ENCODE peak calls at places on chromosomes 1 and 21, in eight cellular contexts. W, C, P, Q, M, J, L and D are unnamed samples.

GRCh38 chr1:14149431-14149830 is 449.1 kb upstream of the KAZN start:
- DNase-seq in W (peak; percentile 40), C (peak; percentile 29), P (no peak), Q (no peak), M (peak; percentile 35), J (peak; percentile 31), L (no peak), D (peak; percentile 32)

GRCh38 chr21:44988607-44989537 is 49.0 kb downstream of the SLX9 start:
- DNase-seq in W (no peak), C (no peak), P (no peak), Q (no peak), M (no peak), J (no peak), L (no peak), D (no peak)

GRCh38 chr21:15522148-15522547 is 207.6 kb upstream of the USP25 start:
- DNase-seq in W (no peak), C (no peak), P (no peak), Q (no peak), M (no peak), J (no peak), L (no peak), D (no peak)

GRCh38 chr1:156813750-156814570 is 2.7 kb downstream of the SH2D2A start:
- DNase-seq in W (peak; percentile 94), C (no peak), P (no peak), Q (peak; percentile 41), M (peak; percentile 86), J (peak; percentile 19), L (no peak), D (peak; percentile 73)

GRCh38 chr1:59100975-59101374 is 195.9 kb upstream of the FGGY start:
- DNase-seq in W (no peak), C (no peak), P (no peak), Q (no peak), M (no peak), J (no peak), L (no peak), D (no peak)

GRCh38 chr21:15138475-15138874 is 73.7 kb upstream of the NRIP1 start:
- DNase-seq in W (no peak), C (no peak), P (no peak), Q (peak; percentile 25), M (no peak), J (no peak), L (no peak), D (no peak)

GRCh38 chr1:201713093-201713810 is 115.7 kb upstream of the IPO9 start:
- DNase-seq in W (no peak), C (no peak), P (peak; percentile 93), Q (peak; percentile 21), M (no peak), J (peak; percentile 93), L (no peak), D (peak; percentile 96)

GRCh38 chr1:224245188-224245587 is 62.1 kb downstream of the DEGS1 start:
- DNase-seq in W (no peak), C (peak; percentile 49), P (no peak), Q (peak; percentile 77), M (no peak), J (no peak), L (peak; percentile 33), D (no peak)

GRCh38 chr21:45826733-45827692 is 154.6 kb upstream of the COL6A1 start:
- DNase-seq in W (no peak), C (no peak), P (no peak), Q (no peak), M (no peak), J (no peak), L (no peak), D (no peak)

GRCh38 chr1:111904478-111905218 is 84.8 kb downstream of the KCND3 start:
- DNase-seq in W (peak; percentile 42), C (peak; percentile 43), P (no peak), Q (no peak), M (no peak), J (no peak), L (no peak), D (no peak)

GRCh38 chr1:181044449-181044966 is 10.7 kb downstream of the MR1 start:
- DNase-seq in W (no peak), C (no peak), P (no peak), Q (peak; percentile 72), M (no peak), J (no peak), L (peak; percentile 60), D (peak; percentile 66)

GRCh38 chr1:220966874-220967631 is 87.8 kb downstream of the HLX start:
- DNase-seq in W (no peak), C (peak; percentile 64), P (no peak), Q (no peak), M (peak; percentile 89), J (no peak), L (no peak), D (no peak)

GRCh38 chr1:16031551-16031950 is 9.7 kb downstream of the CLCNKA start:
- DNase-seq in W (no peak), C (no peak), P (no peak), Q (no peak), M (no peak), J (no peak), L (no peak), D (no peak)

GRCh38 chr1:16028237-16029002 is 6.6 kb downstream of the CLCNKA start:
- DNase-seq in W (no peak), C (no peak), P (no peak), Q (no peak), M (no peak), J (no peak), L (no peak), D (no peak)

GRCh38 chr1:16032388-16033100 is 10.7 kb downstream of the CLCNKA start:
- DNase-seq in W (peak; percentile 99), C (peak; percentile 97), P (peak; percentile 65), Q (peak; percentile 63), M (peak; percentile 98), J (peak; percentile 85), L (no peak), D (peak; percentile 86)

GRCh38 chr1:16026723-16027484 is 5.1 kb downstream of the CLCNKA start:
- DNase-seq in W (peak; percentile 96), C (peak; percentile 73), P (no peak), Q (no peak), M (peak; percentile 88), J (no peak), L (no peak), D (no peak)

GRCh38 chr1:16029288-16029687 is 7.5 kb downstream of the CLCNKA start:
- DNase-seq in W (no peak), C (no peak), P (no peak), Q (no peak), M (no peak), J (no peak), L (no peak), D (no peak)
- TF ChIP-seq REST in W (no peak), C (no peak), P (no peak), Q (no peak), M (no peak), J (no peak), L (no peak), D (no peak)

GRCh38 chr1:11266268-11267074 is 4.1 kb upstream of the MTOR start:
- DNase-seq in W (no peak), C (no peak), P (no peak), Q (no peak), M (no peak), J (no peak), L (no peak), D (no peak)

DNA sequence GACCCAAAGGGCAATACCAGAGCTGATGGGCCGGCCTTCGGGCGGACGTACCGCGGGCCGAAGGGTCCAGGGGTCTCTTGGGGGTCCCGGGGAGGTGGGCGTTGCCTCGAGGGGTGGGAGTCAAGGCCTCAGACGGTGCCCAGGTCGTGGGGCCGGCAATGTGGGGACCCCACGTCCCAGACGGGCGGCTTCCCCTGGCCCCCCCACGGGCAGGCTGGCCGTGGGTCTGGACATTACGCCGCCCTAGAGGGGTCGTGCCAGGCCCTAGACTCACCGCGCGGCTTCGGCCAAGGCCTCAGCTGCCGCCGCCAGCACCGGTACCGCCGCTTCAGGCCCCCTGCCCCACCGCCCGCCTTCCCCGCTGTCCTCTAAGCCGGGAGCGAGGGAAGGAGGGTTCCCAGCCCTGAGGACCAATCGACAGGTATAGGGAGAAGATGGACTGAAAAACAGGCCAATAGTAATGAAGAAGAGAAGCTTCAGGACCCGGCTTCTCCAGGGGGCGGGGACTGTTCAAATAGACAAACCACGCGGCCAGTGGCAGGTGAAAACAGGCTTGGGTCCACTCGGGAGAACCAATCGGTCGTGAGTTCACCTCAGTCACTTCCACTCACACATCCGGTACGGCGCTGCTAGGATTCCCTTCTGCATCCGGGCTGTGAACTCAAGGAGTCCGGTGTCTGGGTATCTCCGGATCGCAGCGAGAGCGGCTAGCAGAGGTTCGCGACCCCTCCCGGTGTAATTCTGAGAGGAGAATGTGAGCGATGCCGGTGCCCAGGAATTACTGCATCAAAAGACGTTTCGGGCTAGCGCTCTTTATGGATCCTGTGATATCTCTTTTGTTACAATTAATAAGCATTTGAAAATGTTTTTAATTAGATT is at the start of gene MTOR:
- DNase-seq in W (peak; percentile 100), C (peak; percentile 98), P (peak; percentile 100), Q (peak; percentile 100), M (peak; percentile 100), J (peak; percentile 100), L (peak; percentile 99), D (peak; percentile 94)
- TF ChIP-seq CTCF in W (no peak), C (peak; percentile 42), P (no peak), Q (no peak), M (peak; percentile 45), J (peak; percentile 29), L (no peak), D (no peak)

DNA sequence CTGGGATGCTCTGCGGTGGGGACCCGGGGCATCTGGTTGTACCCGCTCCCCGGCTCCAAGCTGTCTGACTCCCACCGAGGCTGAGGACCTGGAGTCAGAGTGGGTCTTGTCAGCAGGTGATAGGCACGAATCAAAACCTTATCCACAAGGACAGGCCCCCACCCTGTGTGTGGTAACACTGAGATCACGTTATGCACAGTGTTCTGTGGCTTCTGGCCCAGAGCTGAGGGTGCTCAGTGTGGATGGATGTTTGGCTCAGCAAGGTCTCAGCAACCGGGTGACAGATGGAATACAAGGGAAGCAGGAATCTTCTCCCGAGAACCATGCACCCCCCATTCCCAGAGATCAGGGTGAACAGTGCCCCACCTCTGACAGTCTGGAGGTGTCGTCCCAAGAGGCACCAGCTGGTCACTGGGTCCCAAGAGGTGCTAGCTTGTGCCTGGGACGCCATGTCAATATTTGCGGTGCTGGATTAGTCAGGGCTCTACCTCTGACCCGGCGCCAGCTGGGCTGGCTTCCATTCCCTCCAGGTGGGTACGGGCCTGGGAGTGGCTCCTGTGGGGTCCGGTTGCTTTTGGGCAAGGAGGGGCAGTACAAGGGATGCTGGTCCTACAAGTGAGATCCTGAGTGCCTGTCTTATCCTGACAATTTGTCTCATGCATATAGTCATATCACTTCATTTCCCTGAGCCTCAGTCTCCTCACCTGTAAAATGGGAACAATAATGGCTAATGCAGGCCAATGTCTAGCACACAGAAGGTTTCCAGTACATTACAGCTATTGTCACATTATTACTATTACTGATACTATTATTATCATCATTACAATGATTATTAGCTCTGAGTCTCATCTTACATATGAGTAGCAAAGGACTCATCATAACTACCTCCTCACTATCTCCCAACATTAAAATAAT is 955 bp downstream of the CAPN9 start:
- DNase-seq in W (no peak), C (no peak), P (no peak), Q (no peak), M (no peak), J (no peak), L (no peak), D (no peak)
- TF ChIP-seq REST in W (no peak), C (no peak), P (no peak), Q (no peak), M (no peak), J (no peak), L (no peak), D (no peak)

DNA sequence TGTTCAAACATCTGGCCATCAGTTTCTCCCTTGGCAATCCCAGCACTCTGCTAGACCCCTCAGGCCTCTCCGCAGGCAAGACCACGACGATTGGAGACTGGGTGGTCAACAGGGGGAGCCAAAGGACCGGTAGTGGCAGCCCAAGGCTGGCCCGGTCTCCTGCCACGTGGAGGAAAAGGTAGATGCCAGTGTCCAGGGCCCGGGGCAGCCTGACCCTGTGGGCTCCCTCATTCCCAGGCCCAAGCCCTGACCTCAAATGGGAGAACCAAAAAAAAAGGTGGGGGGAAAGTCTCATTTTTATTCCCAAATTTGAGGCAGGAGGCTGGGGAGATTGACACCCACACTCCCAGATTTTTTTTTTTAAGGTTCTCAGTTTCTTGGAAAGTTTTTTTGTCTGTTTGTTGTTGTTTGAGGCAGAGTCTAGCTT is 24.8 kb downstream of the S100A6 start:
- DNase-seq in W (peak; percentile 91), C (peak; percentile 89), P (peak; percentile 65), Q (peak; percentile 76), M (peak; percentile 86), J (peak; percentile 70), L (no peak), D (peak; percentile 88)
- TF ChIP-seq CTCF in W (peak; percentile 99), C (peak; percentile 95), P (peak; percentile 96), Q (peak; percentile 62), M (peak; percentile 95), J (peak; percentile 90), L (peak; percentile 91), D (peak; percentile 94)